ENCODE peak calls at places on chromosomes 11 and 22, in seven cellular contexts. P, M, H, L, K, W and B are unnamed samples.

GRCh38 chr11:102762414-102762813 is 18.0 kb downstream of the MMP10 start:
- DNase-seq in K (no peak), W (no peak), H (no peak), P (no peak), M (no peak), L (no peak), B (peak; percentile 95)

GRCh38 chr11:103359221-103359620 is 250.0 kb downstream of the DYNC2H1 start:
- DNase-seq in H (no peak), M (no peak), W (no peak), L (no peak), K (no peak), P (no peak), B (no peak)

GRCh38 chr11:75349540-75350116 is 1.8 kb downstream of the ARRB1 start:
- DNase-seq in M (no peak), W (no peak), K (peak; percentile 34), L (no peak), H (no peak), P (no peak), B (no peak)

GRCh38 chr11:2846056-2846455 is 39.5 kb downstream of the CDKN1C start:
- DNase-seq in K (no peak), M (no peak), L (no peak), H (no peak), P (no peak), W (no peak), B (no peak)

GRCh38 chr11:1832181-1832988 is 2.4 kb upstream of the SYT8 start:
- DNase-seq in K (peak; percentile 73), H (no peak), W (peak; percentile 51), M (peak; percentile 69), P (no peak), L (peak; percentile 48), B (no peak)

GRCh38 chr22:47195676-47196492 is 433.4 kb downstream of the TBC1D22A start:
- DNase-seq in K (peak; percentile 12), L (no peak), P (no peak), W (no peak), H (peak; percentile 72), M (no peak), B (no peak)

GRCh38 chr11:6693342-6694228 is 10.4 kb upstream of the MRPL17 start:
- DNase-seq in P (peak; percentile 65), L (peak; percentile 36), H (no peak), W (peak; percentile 22), K (peak; percentile 26), M (no peak), B (peak; percentile 92)

GRCh38 chr11:123833095-123833494 is 26.9 kb upstream of the OR6M1 start:
- DNase-seq in M (no peak), H (no peak), L (no peak), K (no peak), W (no peak), P (no peak), B (peak; percentile 87)

GRCh38 chr22:47740109-47740805 is 977.8 kb downstream of the TBC1D22A start:
- DNase-seq in K (no peak), P (no peak), W (no peak), L (no peak), H (no peak), M (no peak), B (no peak)